ENCODE peak calls at places on chromosomes 3 and 15, in five cellular contexts. One of them, this sample, is unnamed.
A peak's percentile ranks its signal among the peaks of the same experiment; 100 is the strongest.

GRCh38 chr3:197926418-197926817 is 23.6 kb upstream of the RPL35A start:
- DNase-seq in WERI-Rb-1: no peak
- DNase-seq in GM12865: no peak
- DNase-seq in RWPE1: no peak
- DNase-seq in left ventricle myocardium inferior: no peak
- DNase-seq in this sample: peak; percentile 35

GRCh38 chr3:79872483-79872882 is 104.7 kb upstream of the ROBO1 start:
- DNase-seq in WERI-Rb-1: no peak
- DNase-seq in GM12865: no peak
- DNase-seq in RWPE1: no peak
- DNase-seq in left ventricle myocardium inferior: no peak
- DNase-seq in this sample: no peak

GRCh38 chr15:57321973-57322601 is 54.2 kb upstream of the CGNL1 start:
- DNase-seq in WERI-Rb-1: peak; percentile 69
- DNase-seq in GM12865: no peak
- DNase-seq in RWPE1: no peak
- DNase-seq in left ventricle myocardium inferior: no peak
- DNase-seq in this sample: no peak

GRCh38 chr15:58212909-58213526 is 74.8 kb downstream of the AQP9 start:
- DNase-seq in WERI-Rb-1: peak; percentile 38
- DNase-seq in GM12865: peak; percentile 24
- DNase-seq in RWPE1: peak; percentile 52
- DNase-seq in left ventricle myocardium inferior: no peak
- DNase-seq in this sample: peak; percentile 52

GRCh38 chr3:42665050-42665878 is 11.8 kb downstream of the ZBTB47 start:
- DNase-seq in WERI-Rb-1: no peak
- DNase-seq in GM12865: no peak
- DNase-seq in RWPE1: no peak
- DNase-seq in left ventricle myocardium inferior: no peak
- DNase-seq in this sample: no peak

GRCh38 chr3:192915306-192915705 is 2.4 kb downstream of the MB21D2 start:
- DNase-seq in WERI-Rb-1: peak; percentile 45
- DNase-seq in GM12865: peak; percentile 85
- DNase-seq in RWPE1: no peak
- DNase-seq in left ventricle myocardium inferior: no peak
- DNase-seq in this sample: peak; percentile 25

GRCh38 chr3:194685723-194686413 is at the start of gene FAM43A:
- DNase-seq in WERI-Rb-1: peak; percentile 84
- DNase-seq in GM12865: peak; percentile 89
- DNase-seq in RWPE1: peak; percentile 91
- DNase-seq in left ventricle myocardium inferior: peak; percentile 96
- DNase-seq in this sample: peak; percentile 96

GRCh38 chr15:79724312-79724711 is 172.5 kb downstream of the MTHFS start:
- DNase-seq in WERI-Rb-1: no peak
- DNase-seq in GM12865: no peak
- DNase-seq in RWPE1: no peak
- DNase-seq in left ventricle myocardium inferior: no peak
- DNase-seq in this sample: peak; percentile 42

GRCh38 chr3:141446737-141447136 is 40.1 kb upstream of the RASA2 start:
- DNase-seq in WERI-Rb-1: no peak
- DNase-seq in GM12865: no peak
- DNase-seq in RWPE1: no peak
- DNase-seq in left ventricle myocardium inferior: no peak
- DNase-seq in this sample: no peak

GRCh38 chr3:45976191-45977091 is 19.2 kb downstream of the FYCO1 start:
- DNase-seq in WERI-Rb-1: no peak
- DNase-seq in GM12865: no peak
- DNase-seq in RWPE1: no peak
- DNase-seq in left ventricle myocardium inferior: no peak
- DNase-seq in this sample: no peak

GRCh38 chr3:171018151-171018935 is 8.2 kb downstream of the SLC2A2 start:
- DNase-seq in WERI-Rb-1: no peak
- DNase-seq in GM12865: no peak
- DNase-seq in RWPE1: no peak
- DNase-seq in left ventricle myocardium inferior: no peak
- DNase-seq in this sample: peak; percentile 2

GRCh38 chr15:75309711-75310110 is 26.2 kb upstream of the COMMD4 start:
- DNase-seq in WERI-Rb-1: no peak
- DNase-seq in GM12865: no peak
- DNase-seq in RWPE1: no peak
- DNase-seq in left ventricle myocardium inferior: no peak
- DNase-seq in this sample: no peak

GRCh38 chr3:32140943-32141342 is 34.5 kb downstream of the GPD1L start:
- DNase-seq in WERI-Rb-1: no peak
- DNase-seq in GM12865: no peak
- DNase-seq in RWPE1: no peak
- DNase-seq in left ventricle myocardium inferior: no peak
- DNase-seq in this sample: peak; percentile 13

GRCh38 chr3:50226888-50227389 is 9.1 kb upstream of the GNAI2 start:
- DNase-seq in WERI-Rb-1: no peak
- DNase-seq in GM12865: peak; percentile 61
- DNase-seq in RWPE1: no peak
- DNase-seq in left ventricle myocardium inferior: no peak
- DNase-seq in this sample: peak; percentile 54

GRCh38 chr3:138944842-138945645 is 1.9 kb downstream of the FOXL2 start:
- DNase-seq in WERI-Rb-1: no peak
- DNase-seq in GM12865: no peak
- DNase-seq in RWPE1: no peak
- DNase-seq in left ventricle myocardium inferior: no peak
- DNase-seq in this sample: peak; percentile 71

GRCh38 chr3:176041812-176042211 is 1155.5 kb downstream of the TBL1XR1 start:
- DNase-seq in WERI-Rb-1: no peak
- DNase-seq in GM12865: no peak
- DNase-seq in RWPE1: no peak
- DNase-seq in left ventricle myocardium inferior: no peak
- DNase-seq in this sample: no peak

GRCh38 chr15:65795663-65796201 is 3.6 kb upstream of the DENND4A start:
- DNase-seq in WERI-Rb-1: no peak
- DNase-seq in GM12865: no peak
- DNase-seq in RWPE1: no peak
- DNase-seq in left ventricle myocardium inferior: no peak
- DNase-seq in this sample: no peak

GRCh38 chr3:42288385-42288784 is 22.4 kb upstream of the CCK start:
- DNase-seq in WERI-Rb-1: no peak
- DNase-seq in GM12865: no peak
- DNase-seq in RWPE1: no peak
- DNase-seq in left ventricle myocardium inferior: no peak
- DNase-seq in this sample: no peak

GRCh38 chr3:102410616-102411015 is 24.2 kb upstream of the ZPLD1 start:
- DNase-seq in WERI-Rb-1: no peak
- DNase-seq in GM12865: no peak
- DNase-seq in RWPE1: no peak
- DNase-seq in left ventricle myocardium inferior: no peak
- DNase-seq in this sample: no peak

GRCh38 chr15:32872606-32873291 is 154.9 kb downstream of the GREM1 start:
- DNase-seq in WERI-Rb-1: no peak
- DNase-seq in GM12865: no peak
- DNase-seq in RWPE1: no peak
- DNase-seq in left ventricle myocardium inferior: peak; percentile 39
- DNase-seq in this sample: no peak

GRCh38 chr3:39315420-39315819 is 14.1 kb upstream of the CCR8 start:
- DNase-seq in WERI-Rb-1: no peak
- DNase-seq in GM12865: no peak
- DNase-seq in RWPE1: no peak
- DNase-seq in left ventricle myocardium inferior: no peak
- DNase-seq in this sample: no peak

GRCh38 chr3:132486086-132486485 is 68.8 kb downstream of the DNAJC13 start:
- DNase-seq in WERI-Rb-1: no peak
- DNase-seq in GM12865: no peak
- DNase-seq in RWPE1: peak; percentile 14
- DNase-seq in left ventricle myocardium inferior: no peak
- DNase-seq in this sample: peak; percentile 32

GRCh38 chr3:185199671-185200070 is 46.8 kb upstream of the C3orf70 start:
- DNase-seq in WERI-Rb-1: no peak
- DNase-seq in GM12865: no peak
- DNase-seq in RWPE1: no peak
- DNase-seq in left ventricle myocardium inferior: no peak
- DNase-seq in this sample: no peak
- TF ChIP-seq CTCF in WERI-Rb-1: peak; percentile 15
- TF ChIP-seq CTCF in GM12865: no peak
- TF ChIP-seq CTCF in RWPE1: no peak
- TF ChIP-seq CTCF in left ventricle myocardium inferior: no peak
- TF ChIP-seq CTCF in this sample: no peak

GRCh38 chr3:10563396-10563795 is 58.0 kb upstream of the ATP2B2 start:
- DNase-seq in WERI-Rb-1: no peak
- DNase-seq in GM12865: peak; percentile 53
- DNase-seq in RWPE1: no peak
- DNase-seq in left ventricle myocardium inferior: no peak
- DNase-seq in this sample: no peak
- TF ChIP-seq CTCF in WERI-Rb-1: no peak
- TF ChIP-seq CTCF in GM12865: no peak
- TF ChIP-seq CTCF in RWPE1: no peak
- TF ChIP-seq CTCF in left ventricle myocardium inferior: no peak
- TF ChIP-seq CTCF in this sample: no peak

GRCh38 chr3:184822081-184822480 is 10.1 kb downstream of the VPS8 start:
- DNase-seq in WERI-Rb-1: no peak
- DNase-seq in GM12865: no peak
- DNase-seq in RWPE1: no peak
- DNase-seq in left ventricle myocardium inferior: no peak
- DNase-seq in this sample: no peak
- TF ChIP-seq CTCF in WERI-Rb-1: no peak
- TF ChIP-seq CTCF in GM12865: no peak
- TF ChIP-seq CTCF in RWPE1: no peak
- TF ChIP-seq CTCF in left ventricle myocardium inferior: no peak
- TF ChIP-seq CTCF in this sample: no peak

DNA sequence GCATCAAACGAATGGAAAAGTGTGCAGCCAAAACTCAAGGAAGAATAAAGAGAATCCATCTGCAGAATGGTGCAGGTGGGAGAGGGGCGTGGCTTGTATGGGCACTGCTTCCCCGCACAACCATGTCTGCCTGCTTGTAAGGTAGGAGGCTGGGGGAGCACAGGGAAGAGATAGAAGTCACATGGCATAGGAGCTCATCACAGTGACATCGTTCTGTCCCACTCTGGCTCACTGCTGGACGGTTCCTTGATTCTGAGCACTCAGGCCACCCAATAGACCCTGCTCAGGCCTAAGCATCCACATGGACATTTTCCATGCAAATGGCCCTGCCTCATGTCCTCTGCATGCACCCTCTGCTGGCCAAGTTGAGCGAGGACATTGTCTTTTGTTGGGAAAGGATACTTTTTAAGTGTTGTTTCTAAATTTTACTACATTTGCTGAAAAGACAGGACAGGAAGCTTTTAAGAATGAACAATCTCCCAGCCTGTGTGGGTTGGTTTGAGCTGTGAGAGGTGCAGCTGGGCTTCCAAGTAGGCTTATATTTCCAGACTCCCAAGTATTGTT is 3.1 kb downstream of the MYLK start:
- DNase-seq in WERI-Rb-1: peak; percentile 35
- DNase-seq in GM12865: no peak
- DNase-seq in RWPE1: no peak
- DNase-seq in left ventricle myocardium inferior: no peak
- DNase-seq in this sample: peak; percentile 14
- TF ChIP-seq CTCF in WERI-Rb-1: peak; percentile 63
- TF ChIP-seq CTCF in GM12865: peak; percentile 23
- TF ChIP-seq CTCF in RWPE1: peak; percentile 19
- TF ChIP-seq CTCF in left ventricle myocardium inferior: peak; percentile 33
- TF ChIP-seq CTCF in this sample: peak; percentile 38

GRCh38 chr3:41286305-41286704 is 87.0 kb downstream of the CTNNB1 start:
- DNase-seq in WERI-Rb-1: no peak
- DNase-seq in GM12865: no peak
- DNase-seq in RWPE1: no peak
- DNase-seq in left ventricle myocardium inferior: no peak
- DNase-seq in this sample: no peak
- TF ChIP-seq CTCF in WERI-Rb-1: peak; percentile 45
- TF ChIP-seq CTCF in GM12865: no peak
- TF ChIP-seq CTCF in RWPE1: no peak
- TF ChIP-seq CTCF in left ventricle myocardium inferior: no peak
- TF ChIP-seq CTCF in this sample: no peak

DNA sequence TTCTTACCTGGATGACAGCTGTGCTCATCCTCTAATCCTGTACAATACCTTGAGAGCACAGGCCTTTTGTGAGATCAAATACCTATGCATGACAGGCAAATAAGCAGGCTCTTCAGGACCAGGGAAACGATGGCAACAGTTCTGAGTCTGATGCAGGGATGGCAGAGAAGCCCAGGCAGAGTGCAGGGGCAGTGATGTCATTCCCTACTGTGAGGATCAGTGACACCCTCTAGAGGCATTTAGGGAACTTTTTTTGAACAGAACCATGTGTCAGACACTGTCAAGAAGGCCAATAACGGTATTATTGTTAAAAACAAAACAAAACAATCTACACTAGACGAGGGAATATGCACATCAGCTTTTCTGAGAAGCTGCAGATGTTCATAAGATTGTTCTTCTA is 314.8 kb upstream of the CTDSPL start:
- DNase-seq in WERI-Rb-1: peak; percentile 15
- DNase-seq in GM12865: peak; percentile 12
- DNase-seq in RWPE1: peak; percentile 25
- DNase-seq in left ventricle myocardium inferior: no peak
- DNase-seq in this sample: peak; percentile 35
- TF ChIP-seq CTCF in WERI-Rb-1: peak; percentile 4
- TF ChIP-seq CTCF in GM12865: no peak
- TF ChIP-seq CTCF in RWPE1: no peak
- TF ChIP-seq CTCF in left ventricle myocardium inferior: peak; percentile 53
- TF ChIP-seq CTCF in this sample: peak; percentile 26